ENCODE peak calls at places on chromosomes 11 and 22, in eight cellular contexts. K is OCI-LY7, O is Peyer's patch, N is neural progenitor cell, V is uterus, S is heart right ventricle, B is mucosa of descending colon, W is fibroblast of mammary gland. R is an unnamed sample.

GRCh38 chr11:83037877-83038276 is 33.8 kb downstream of the RAB30 start:
- DNase-seq in K (no peak), O (no peak), N (no peak), V (no peak), S (no peak), B (no peak), W (no peak), R (no peak)

GRCh38 chr11:119788911-119789560 is 60.0 kb upstream of the NECTIN1 start:
- DNase-seq in K (no peak), O (no peak), N (no peak), V (no peak), S (no peak), B (no peak), W (no peak), R (no peak)

GRCh38 chr11:134667175-134667500 is 255.1 kb upstream of the B3GAT1 start:
- DNase-seq in K (no peak), O (no peak), N (no peak), V (no peak), S (no peak), B (no peak), W (no peak), R (no peak)

GRCh38 chr22:43471186-43471585 is 59.4 kb downstream of the MPPED1 start:
- DNase-seq in K (no peak), O (no peak), N (no peak), V (no peak), S (no peak), B (no peak), W (no peak), R (no peak)

GRCh38 chr11:46826310-46827044 is 19.6 kb downstream of the CKAP5 start:
- DNase-seq in K (peak; percentile 46), O (peak; percentile 70), N (peak; percentile 93), V (peak; percentile 74), S (peak; percentile 85), B (peak; percentile 87), W (peak; percentile 68), R (peak; percentile 65)

GRCh38 chr11:3227568-3228444 is 4.4 kb downstream of the MRGPRE start:
- DNase-seq in K (no peak), O (no peak), N (no peak), V (no peak), S (peak; percentile 8), B (no peak), W (no peak), R (no peak)

GRCh38 chr11:79263001-79263400 is 177.8 kb downstream of the TENM4 start:
- DNase-seq in K (no peak), O (no peak), N (no peak), V (no peak), S (peak; percentile 57), B (peak; percentile 36), W (no peak), R (no peak)

GRCh38 chr11:125329786-125330185 is 165.2 kb downstream of the PKNOX2 start:
- DNase-seq in K (no peak), O (no peak), N (no peak), V (no peak), S (no peak), B (no peak), W (no peak), R (no peak)

GRCh38 chr11:112025682-112026081 is 474 bp downstream of the DLAT start:
- DNase-seq in K (peak; percentile 17), O (no peak), N (no peak), V (no peak), S (no peak), B (no peak), W (peak; percentile 25), R (no peak)

GRCh38 chr11:88433546-88434230 is 96.2 kb upstream of the CTSC start:
- DNase-seq in K (no peak), O (no peak), N (no peak), V (no peak), S (no peak), B (no peak), W (no peak), R (no peak)

GRCh38 chr11:107705027-107705426 is 6.8 kb downstream of the SLN start:
- DNase-seq in K (no peak), O (no peak), N (no peak), V (no peak), S (no peak), B (no peak), W (peak; percentile 96), R (no peak)

GRCh38 chr11:113796663-113797259 is 17.2 kb downstream of the CLDN25 start:
- DNase-seq in K (peak; percentile 37), O (no peak), N (peak; percentile 71), V (no peak), S (no peak), B (no peak), W (peak; percentile 48), R (no peak)

GRCh38 chr11:107916671-107917241 is 11.5 kb upstream of the RAB39A start:
- DNase-seq in K (peak; percentile 40), O (no peak), N (peak; percentile 75), V (no peak), S (no peak), B (peak; percentile 55), W (peak; percentile 33), R (no peak)

GRCh38 chr11:64602466-64603070 is 11.5 kb downstream of the SLC22A12 start:
- DNase-seq in K (no peak), O (no peak), N (no peak), V (no peak), S (no peak), B (no peak), W (no peak), R (no peak)

GRCh38 chr11:9692696-9693095 is 28.8 kb downstream of the SWAP70 start:
- DNase-seq in K (peak; percentile 81), O (no peak), N (no peak), V (no peak), S (no peak), B (no peak), W (no peak), R (no peak)

GRCh38 chr11:14635559-14635958 is 8.0 kb upstream of the PDE3B start:
- DNase-seq in K (no peak), O (no peak), N (no peak), V (no peak), S (no peak), B (no peak), W (no peak), R (no peak)
- TF ChIP-seq CTCF in K (no peak), O (no peak), N (no peak), V (no peak), S (no peak), B (no peak), W (no peak), R (no peak)

DNA sequence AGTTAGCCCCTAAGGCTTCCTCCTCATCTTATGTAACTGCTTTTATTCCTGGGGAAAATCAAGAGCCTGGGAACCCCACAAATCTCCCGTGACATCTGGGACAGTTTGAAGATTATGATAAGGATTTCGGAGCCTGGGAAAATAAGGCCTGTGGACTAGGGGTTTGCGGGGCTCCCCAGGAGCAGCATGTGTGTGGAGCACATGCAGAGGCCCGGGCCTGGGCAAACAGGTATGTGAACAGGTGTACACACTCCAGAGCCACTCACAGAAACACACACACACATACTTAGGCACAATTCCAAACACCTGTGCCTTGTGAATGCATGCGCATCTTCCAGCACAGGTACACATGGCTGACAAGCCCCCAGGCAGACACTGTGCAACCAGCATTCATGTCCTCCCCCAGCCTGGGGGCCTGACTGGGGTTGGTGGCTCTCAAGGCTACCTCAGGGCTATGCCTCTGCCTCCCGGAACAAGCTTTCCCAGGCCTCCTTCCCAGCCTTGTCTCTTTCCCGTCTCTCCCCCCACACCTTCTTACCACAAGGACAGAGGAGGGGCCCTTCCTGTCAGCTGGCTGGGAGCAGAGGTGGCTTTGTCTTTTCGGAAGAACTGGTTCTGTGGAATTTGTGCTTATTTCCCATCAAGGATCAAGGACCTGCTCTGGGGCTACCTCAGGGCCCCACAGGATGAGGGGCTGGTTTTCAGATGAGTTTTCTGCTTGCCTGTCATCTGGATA is 2.6 kb upstream of the P2RY6 start:
- DNase-seq in K (no peak), O (no peak), N (no peak), V (no peak), S (no peak), B (no peak), W (no peak), R (no peak)
- H3K4me3 ChIP-seq in K (no peak overlapping the region), O (no peak overlapping the region), N (no peak overlapping the region), V (no peak overlapping the region), S (no peak overlapping the region), B (no peak overlapping the region), W (no peak overlapping the region), R (no peak overlapping the region)

DNA sequence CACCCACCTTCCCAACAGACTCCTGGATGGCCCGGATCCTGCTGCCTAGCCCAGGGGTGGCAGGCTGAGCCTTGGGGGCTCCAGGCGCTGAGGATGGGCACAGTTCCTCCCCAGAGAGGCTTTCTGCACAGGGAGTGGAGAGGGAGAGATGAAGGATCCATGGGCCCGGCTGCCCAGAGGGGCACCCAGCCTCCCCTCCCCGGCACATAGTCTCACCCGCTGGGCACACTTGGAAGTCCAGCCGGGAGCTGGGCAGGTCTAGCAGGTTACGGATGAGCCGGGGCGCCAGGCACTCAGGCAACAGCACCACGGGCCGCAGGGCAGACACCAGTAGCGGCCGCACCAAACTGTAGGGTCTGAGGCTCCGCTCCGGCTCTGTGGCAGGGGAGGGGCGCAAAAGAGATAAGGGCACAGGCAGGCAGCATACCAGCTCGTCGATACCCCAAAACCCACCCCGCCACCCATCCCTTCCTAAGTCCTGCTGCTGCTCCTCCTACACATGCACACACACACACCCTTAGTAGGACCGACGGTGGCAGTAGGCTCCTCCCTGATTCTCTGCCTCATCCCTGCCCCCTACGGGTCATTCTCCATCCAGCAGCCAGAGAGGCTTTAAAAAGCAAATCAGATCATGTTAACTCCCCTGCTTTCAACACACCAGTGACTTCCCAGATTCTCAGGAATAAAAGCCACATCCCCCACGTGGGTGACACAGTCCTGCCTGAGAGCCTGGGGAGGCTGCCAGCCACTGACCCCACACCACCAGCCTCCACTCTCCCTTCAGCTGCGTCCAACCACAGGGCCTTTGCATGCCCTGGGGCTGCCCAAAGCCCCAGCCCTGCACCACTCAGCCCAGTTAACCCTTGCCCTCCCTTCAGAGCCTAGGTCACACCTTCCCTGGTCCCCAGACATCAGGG is 6.5 kb upstream of the MFNG start:
- DNase-seq in K (peak; percentile 84), O (peak; percentile 40), N (peak; percentile 70), V (no peak), S (no peak), B (peak; percentile 50), W (peak; percentile 62), R (no peak)
- TF ChIP-seq CTCF in K (peak; percentile 85), O (peak; percentile 30), N (peak; percentile 64), V (no peak), S (peak; percentile 27), B (no peak), W (peak; percentile 57), R (peak; percentile 65)

DNA sequence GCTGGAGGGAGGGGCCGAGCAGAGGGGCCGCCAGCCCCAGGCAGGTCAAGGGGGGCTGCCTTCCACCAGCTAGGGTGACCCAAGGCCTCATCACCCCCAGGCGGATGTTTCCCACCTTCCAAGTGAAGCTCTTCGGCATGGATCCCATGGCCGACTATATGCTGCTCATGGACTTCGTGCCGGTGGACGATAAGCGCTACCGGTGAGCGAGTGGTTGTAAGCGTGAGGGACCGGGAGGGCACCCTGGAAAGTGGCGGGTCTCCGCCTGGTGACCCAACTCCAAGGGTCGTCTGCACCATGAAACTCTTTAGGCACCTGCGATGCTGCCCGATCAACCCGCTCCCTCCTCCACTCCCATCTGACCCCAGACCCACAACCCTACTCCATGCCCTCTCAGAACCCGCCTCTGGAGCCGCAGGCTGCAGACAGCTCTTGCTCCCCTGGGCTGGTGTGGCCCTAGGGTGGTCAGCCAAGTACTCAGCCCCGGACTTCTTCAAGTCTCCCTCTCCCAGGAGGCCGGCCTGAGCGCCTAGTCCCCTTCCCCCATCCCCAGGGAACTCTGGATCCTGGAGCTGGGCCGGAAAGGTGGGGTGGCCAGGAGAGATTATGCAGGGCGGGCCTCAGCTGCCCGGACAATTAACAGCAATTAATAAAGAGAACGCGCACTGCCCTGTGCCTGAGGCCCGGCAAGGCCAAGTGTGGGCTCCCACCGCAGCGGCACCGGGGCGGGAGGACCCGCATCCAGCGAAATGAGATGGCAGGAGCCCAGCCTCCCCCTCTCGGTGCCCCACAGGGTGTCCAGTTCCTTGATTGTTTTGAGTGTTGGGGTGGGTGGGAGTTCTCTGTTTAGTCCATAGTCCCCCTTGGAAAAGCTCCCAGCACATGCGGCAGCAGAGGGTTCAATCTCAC is 2.8 kb downstream of the TBX1 start:
- DNase-seq in K (no peak), O (no peak), N (no peak), V (no peak), S (no peak), B (no peak), W (no peak), R (no peak)
- H3K4me3 ChIP-seq in K (no peak overlapping the region), O (no peak overlapping the region), N (no peak overlapping the region), V (no peak overlapping the region), S (no peak overlapping the region), B (no peak overlapping the region), W (no peak overlapping the region), R (no peak overlapping the region)

R was measured in GM06990.